ENCODE peak calls at places on chromosome 4, in ten cellular contexts. One of them, this sample, is unnamed.
A peak's percentile ranks its signal among the peaks of the same experiment; 100 is the strongest.

GRCh38 chr4:54384563-54384962 is 155.5 kb downstream of the PDGFRA start:
- DNase-seq in stimulated activated CD8-positive, alpha-beta memory T cell treated with anti-CD3 and anti-CD28 coated beads, Interleukin-15, amount 100 ng/mL, for 4 hours: no peak
- DNase-seq in stimulated activated CD4-positive, alpha-beta T cell treated with anti-CD3 and anti-CD28 coated beads, Interleukin-12 subunit alpha, Interleukin-12 subunit beta, amount 100 ng/mL, for 48 hours: no peak
- DNase-seq in amygdala: peak; percentile 10
- DNase-seq in NCI-H82: peak; percentile 0
- DNase-seq in natural killer cell: no peak
- DNase-seq in stimulated activated effector memory CD8-positive, alpha-beta T cell treated with anti-CD3 and anti-CD28 coated beads, Interleukin-12 subunit alpha, Interleukin-12 subunit beta, amount 100 ng/mL, for 72 hours: no peak
- DNase-seq in KBM-7: peak; percentile 37
- DNase-seq in iris pigment epithelial cell: peak; percentile 9
- DNase-seq in ACHN: peak; percentile 33
- DNase-seq in this sample: peak; percentile 38

GRCh38 chr4:13240066-13240465 is 244.1 kb downstream of the RAB28 start:
- DNase-seq in stimulated activated CD8-positive, alpha-beta memory T cell treated with anti-CD3 and anti-CD28 coated beads, Interleukin-15, amount 100 ng/mL, for 4 hours: no peak
- DNase-seq in stimulated activated CD4-positive, alpha-beta T cell treated with anti-CD3 and anti-CD28 coated beads, Interleukin-12 subunit alpha, Interleukin-12 subunit beta, amount 100 ng/mL, for 48 hours: no peak
- DNase-seq in amygdala: no peak
- DNase-seq in NCI-H82: peak; percentile 32
- DNase-seq in natural killer cell: no peak
- DNase-seq in stimulated activated effector memory CD8-positive, alpha-beta T cell treated with anti-CD3 and anti-CD28 coated beads, Interleukin-12 subunit alpha, Interleukin-12 subunit beta, amount 100 ng/mL, for 72 hours: no peak
- DNase-seq in KBM-7: no peak
- DNase-seq in iris pigment epithelial cell: peak; percentile 22
- DNase-seq in ACHN: no peak
- DNase-seq in this sample: peak; percentile 41

GRCh38 chr4:128384091-128384520 is 96.5 kb upstream of the PGRMC2 start:
- DNase-seq in stimulated activated CD8-positive, alpha-beta memory T cell treated with anti-CD3 and anti-CD28 coated beads, Interleukin-15, amount 100 ng/mL, for 4 hours: no peak
- DNase-seq in stimulated activated CD4-positive, alpha-beta T cell treated with anti-CD3 and anti-CD28 coated beads, Interleukin-12 subunit alpha, Interleukin-12 subunit beta, amount 100 ng/mL, for 48 hours: no peak
- DNase-seq in amygdala: no peak
- DNase-seq in NCI-H82: no peak
- DNase-seq in natural killer cell: no peak
- DNase-seq in stimulated activated effector memory CD8-positive, alpha-beta T cell treated with anti-CD3 and anti-CD28 coated beads, Interleukin-12 subunit alpha, Interleukin-12 subunit beta, amount 100 ng/mL, for 72 hours: no peak
- DNase-seq in KBM-7: no peak
- DNase-seq in iris pigment epithelial cell: peak; percentile 83
- DNase-seq in ACHN: no peak
- DNase-seq in this sample: no peak

GRCh38 chr4:83440899-83441298 is 14.7 kb downstream of the HELQ start:
- DNase-seq in stimulated activated CD8-positive, alpha-beta memory T cell treated with anti-CD3 and anti-CD28 coated beads, Interleukin-15, amount 100 ng/mL, for 4 hours: no peak
- DNase-seq in stimulated activated CD4-positive, alpha-beta T cell treated with anti-CD3 and anti-CD28 coated beads, Interleukin-12 subunit alpha, Interleukin-12 subunit beta, amount 100 ng/mL, for 48 hours: no peak
- DNase-seq in amygdala: no peak
- DNase-seq in NCI-H82: no peak
- DNase-seq in natural killer cell: no peak
- DNase-seq in stimulated activated effector memory CD8-positive, alpha-beta T cell treated with anti-CD3 and anti-CD28 coated beads, Interleukin-12 subunit alpha, Interleukin-12 subunit beta, amount 100 ng/mL, for 72 hours: no peak
- DNase-seq in KBM-7: no peak
- DNase-seq in iris pigment epithelial cell: no peak
- DNase-seq in ACHN: no peak
- DNase-seq in this sample: no peak

GRCh38 chr4:52780206-52780605 is 29.0 kb upstream of the ERVMER34-1 start:
- DNase-seq in stimulated activated CD8-positive, alpha-beta memory T cell treated with anti-CD3 and anti-CD28 coated beads, Interleukin-15, amount 100 ng/mL, for 4 hours: no peak
- DNase-seq in stimulated activated CD4-positive, alpha-beta T cell treated with anti-CD3 and anti-CD28 coated beads, Interleukin-12 subunit alpha, Interleukin-12 subunit beta, amount 100 ng/mL, for 48 hours: no peak
- DNase-seq in amygdala: no peak
- DNase-seq in NCI-H82: no peak
- DNase-seq in natural killer cell: no peak
- DNase-seq in stimulated activated effector memory CD8-positive, alpha-beta T cell treated with anti-CD3 and anti-CD28 coated beads, Interleukin-12 subunit alpha, Interleukin-12 subunit beta, amount 100 ng/mL, for 72 hours: no peak
- DNase-seq in KBM-7: no peak
- DNase-seq in iris pigment epithelial cell: peak; percentile 31
- DNase-seq in ACHN: no peak
- DNase-seq in this sample: no peak

GRCh38 chr4:151035321-151035720 is 20.2 kb upstream of the LRBA start:
- DNase-seq in stimulated activated CD8-positive, alpha-beta memory T cell treated with anti-CD3 and anti-CD28 coated beads, Interleukin-15, amount 100 ng/mL, for 4 hours: no peak
- DNase-seq in stimulated activated CD4-positive, alpha-beta T cell treated with anti-CD3 and anti-CD28 coated beads, Interleukin-12 subunit alpha, Interleukin-12 subunit beta, amount 100 ng/mL, for 48 hours: no peak
- DNase-seq in amygdala: no peak
- DNase-seq in NCI-H82: no peak
- DNase-seq in natural killer cell: no peak
- DNase-seq in stimulated activated effector memory CD8-positive, alpha-beta T cell treated with anti-CD3 and anti-CD28 coated beads, Interleukin-12 subunit alpha, Interleukin-12 subunit beta, amount 100 ng/mL, for 72 hours: no peak
- DNase-seq in KBM-7: no peak
- DNase-seq in iris pigment epithelial cell: no peak
- DNase-seq in ACHN: no peak
- DNase-seq in this sample: peak; percentile 31

GRCh38 chr4:123623611-123624010 is 227.0 kb downstream of the SPRY1 start:
- DNase-seq in stimulated activated CD8-positive, alpha-beta memory T cell treated with anti-CD3 and anti-CD28 coated beads, Interleukin-15, amount 100 ng/mL, for 4 hours: no peak
- DNase-seq in stimulated activated CD4-positive, alpha-beta T cell treated with anti-CD3 and anti-CD28 coated beads, Interleukin-12 subunit alpha, Interleukin-12 subunit beta, amount 100 ng/mL, for 48 hours: no peak
- DNase-seq in amygdala: no peak
- DNase-seq in NCI-H82: no peak
- DNase-seq in natural killer cell: no peak
- DNase-seq in stimulated activated effector memory CD8-positive, alpha-beta T cell treated with anti-CD3 and anti-CD28 coated beads, Interleukin-12 subunit alpha, Interleukin-12 subunit beta, amount 100 ng/mL, for 72 hours: no peak
- DNase-seq in KBM-7: no peak
- DNase-seq in iris pigment epithelial cell: no peak
- DNase-seq in ACHN: no peak
- DNase-seq in this sample: no peak

GRCh38 chr4:169063441-169063840 is 53.4 kb upstream of the CBR4 start:
- DNase-seq in stimulated activated CD8-positive, alpha-beta memory T cell treated with anti-CD3 and anti-CD28 coated beads, Interleukin-15, amount 100 ng/mL, for 4 hours: no peak
- DNase-seq in stimulated activated CD4-positive, alpha-beta T cell treated with anti-CD3 and anti-CD28 coated beads, Interleukin-12 subunit alpha, Interleukin-12 subunit beta, amount 100 ng/mL, for 48 hours: no peak
- DNase-seq in amygdala: no peak
- DNase-seq in NCI-H82: no peak
- DNase-seq in natural killer cell: no peak
- DNase-seq in stimulated activated effector memory CD8-positive, alpha-beta T cell treated with anti-CD3 and anti-CD28 coated beads, Interleukin-12 subunit alpha, Interleukin-12 subunit beta, amount 100 ng/mL, for 72 hours: no peak
- DNase-seq in KBM-7: no peak
- DNase-seq in iris pigment epithelial cell: no peak
- DNase-seq in ACHN: no peak
- DNase-seq in this sample: no peak

GRCh38 chr4:61397174-61397573 is 197.0 kb downstream of the ADGRL3 start:
- DNase-seq in stimulated activated CD8-positive, alpha-beta memory T cell treated with anti-CD3 and anti-CD28 coated beads, Interleukin-15, amount 100 ng/mL, for 4 hours: no peak
- DNase-seq in stimulated activated CD4-positive, alpha-beta T cell treated with anti-CD3 and anti-CD28 coated beads, Interleukin-12 subunit alpha, Interleukin-12 subunit beta, amount 100 ng/mL, for 48 hours: no peak
- DNase-seq in amygdala: no peak
- DNase-seq in NCI-H82: no peak
- DNase-seq in natural killer cell: no peak
- DNase-seq in stimulated activated effector memory CD8-positive, alpha-beta T cell treated with anti-CD3 and anti-CD28 coated beads, Interleukin-12 subunit alpha, Interleukin-12 subunit beta, amount 100 ng/mL, for 72 hours: no peak
- DNase-seq in KBM-7: no peak
- DNase-seq in iris pigment epithelial cell: peak; percentile 31
- DNase-seq in ACHN: no peak
- DNase-seq in this sample: no peak

GRCh38 chr4:109294468-109295020 is 7.9 kb downstream of the COL25A1 start:
- DNase-seq in stimulated activated CD8-positive, alpha-beta memory T cell treated with anti-CD3 and anti-CD28 coated beads, Interleukin-15, amount 100 ng/mL, for 4 hours: no peak
- DNase-seq in stimulated activated CD4-positive, alpha-beta T cell treated with anti-CD3 and anti-CD28 coated beads, Interleukin-12 subunit alpha, Interleukin-12 subunit beta, amount 100 ng/mL, for 48 hours: no peak
- DNase-seq in amygdala: no peak
- DNase-seq in NCI-H82: no peak
- DNase-seq in natural killer cell: no peak
- DNase-seq in stimulated activated effector memory CD8-positive, alpha-beta T cell treated with anti-CD3 and anti-CD28 coated beads, Interleukin-12 subunit alpha, Interleukin-12 subunit beta, amount 100 ng/mL, for 72 hours: no peak
- DNase-seq in KBM-7: no peak
- DNase-seq in iris pigment epithelial cell: peak; percentile 77
- DNase-seq in ACHN: no peak
- DNase-seq in this sample: no peak

GRCh38 chr4:118034061-118034785 is at the start of gene NDST3:
- DNase-seq in stimulated activated CD8-positive, alpha-beta memory T cell treated with anti-CD3 and anti-CD28 coated beads, Interleukin-15, amount 100 ng/mL, for 4 hours: no peak
- DNase-seq in stimulated activated CD4-positive, alpha-beta T cell treated with anti-CD3 and anti-CD28 coated beads, Interleukin-12 subunit alpha, Interleukin-12 subunit beta, amount 100 ng/mL, for 48 hours: no peak
- DNase-seq in amygdala: peak; percentile 54
- DNase-seq in NCI-H82: peak; percentile 92
- DNase-seq in natural killer cell: no peak
- DNase-seq in stimulated activated effector memory CD8-positive, alpha-beta T cell treated with anti-CD3 and anti-CD28 coated beads, Interleukin-12 subunit alpha, Interleukin-12 subunit beta, amount 100 ng/mL, for 72 hours: no peak
- DNase-seq in KBM-7: peak; percentile 85
- DNase-seq in iris pigment epithelial cell: peak; percentile 55
- DNase-seq in ACHN: peak; percentile 85
- DNase-seq in this sample: peak; percentile 80

GRCh38 chr4:176953021-176953420 is 160.3 kb upstream of the VEGFC start:
- DNase-seq in stimulated activated CD8-positive, alpha-beta memory T cell treated with anti-CD3 and anti-CD28 coated beads, Interleukin-15, amount 100 ng/mL, for 4 hours: no peak
- DNase-seq in stimulated activated CD4-positive, alpha-beta T cell treated with anti-CD3 and anti-CD28 coated beads, Interleukin-12 subunit alpha, Interleukin-12 subunit beta, amount 100 ng/mL, for 48 hours: no peak
- DNase-seq in amygdala: no peak
- DNase-seq in NCI-H82: no peak
- DNase-seq in natural killer cell: no peak
- DNase-seq in stimulated activated effector memory CD8-positive, alpha-beta T cell treated with anti-CD3 and anti-CD28 coated beads, Interleukin-12 subunit alpha, Interleukin-12 subunit beta, amount 100 ng/mL, for 72 hours: no peak
- DNase-seq in KBM-7: no peak
- DNase-seq in iris pigment epithelial cell: no peak
- DNase-seq in ACHN: no peak
- DNase-seq in this sample: no peak

GRCh38 chr4:118363166-118363565 is 10.4 kb upstream of the PRSS12 start:
- DNase-seq in stimulated activated CD8-positive, alpha-beta memory T cell treated with anti-CD3 and anti-CD28 coated beads, Interleukin-15, amount 100 ng/mL, for 4 hours: no peak
- DNase-seq in stimulated activated CD4-positive, alpha-beta T cell treated with anti-CD3 and anti-CD28 coated beads, Interleukin-12 subunit alpha, Interleukin-12 subunit beta, amount 100 ng/mL, for 48 hours: no peak
- DNase-seq in amygdala: no peak
- DNase-seq in NCI-H82: no peak
- DNase-seq in natural killer cell: no peak
- DNase-seq in stimulated activated effector memory CD8-positive, alpha-beta T cell treated with anti-CD3 and anti-CD28 coated beads, Interleukin-12 subunit alpha, Interleukin-12 subunit beta, amount 100 ng/mL, for 72 hours: no peak
- DNase-seq in KBM-7: no peak
- DNase-seq in iris pigment epithelial cell: no peak
- DNase-seq in ACHN: no peak
- DNase-seq in this sample: no peak

GRCh38 chr4:123562994-123563745 is 166.6 kb downstream of the SPRY1 start:
- DNase-seq in stimulated activated CD8-positive, alpha-beta memory T cell treated with anti-CD3 and anti-CD28 coated beads, Interleukin-15, amount 100 ng/mL, for 4 hours: no peak
- DNase-seq in stimulated activated CD4-positive, alpha-beta T cell treated with anti-CD3 and anti-CD28 coated beads, Interleukin-12 subunit alpha, Interleukin-12 subunit beta, amount 100 ng/mL, for 48 hours: no peak
- DNase-seq in amygdala: no peak
- DNase-seq in NCI-H82: peak; percentile 7
- DNase-seq in natural killer cell: no peak
- DNase-seq in stimulated activated effector memory CD8-positive, alpha-beta T cell treated with anti-CD3 and anti-CD28 coated beads, Interleukin-12 subunit alpha, Interleukin-12 subunit beta, amount 100 ng/mL, for 72 hours: no peak
- DNase-seq in KBM-7: no peak
- DNase-seq in iris pigment epithelial cell: no peak
- DNase-seq in ACHN: no peak
- DNase-seq in this sample: no peak

GRCh38 chr4:44186096-44186849 is 262.3 kb downstream of the KCTD8 start:
- DNase-seq in stimulated activated CD8-positive, alpha-beta memory T cell treated with anti-CD3 and anti-CD28 coated beads, Interleukin-15, amount 100 ng/mL, for 4 hours: no peak
- DNase-seq in stimulated activated CD4-positive, alpha-beta T cell treated with anti-CD3 and anti-CD28 coated beads, Interleukin-12 subunit alpha, Interleukin-12 subunit beta, amount 100 ng/mL, for 48 hours: no peak
- DNase-seq in amygdala: no peak
- DNase-seq in NCI-H82: no peak
- DNase-seq in natural killer cell: no peak
- DNase-seq in stimulated activated effector memory CD8-positive, alpha-beta T cell treated with anti-CD3 and anti-CD28 coated beads, Interleukin-12 subunit alpha, Interleukin-12 subunit beta, amount 100 ng/mL, for 72 hours: no peak
- DNase-seq in KBM-7: no peak
- DNase-seq in iris pigment epithelial cell: no peak
- DNase-seq in ACHN: no peak
- DNase-seq in this sample: no peak

GRCh38 chr4:123937612-123938011 is 541.0 kb downstream of the SPRY1 start:
- DNase-seq in stimulated activated CD8-positive, alpha-beta memory T cell treated with anti-CD3 and anti-CD28 coated beads, Interleukin-15, amount 100 ng/mL, for 4 hours: no peak
- DNase-seq in stimulated activated CD4-positive, alpha-beta T cell treated with anti-CD3 and anti-CD28 coated beads, Interleukin-12 subunit alpha, Interleukin-12 subunit beta, amount 100 ng/mL, for 48 hours: no peak
- DNase-seq in amygdala: no peak
- DNase-seq in NCI-H82: no peak
- DNase-seq in natural killer cell: no peak
- DNase-seq in stimulated activated effector memory CD8-positive, alpha-beta T cell treated with anti-CD3 and anti-CD28 coated beads, Interleukin-12 subunit alpha, Interleukin-12 subunit beta, amount 100 ng/mL, for 72 hours: no peak
- DNase-seq in KBM-7: no peak
- DNase-seq in iris pigment epithelial cell: no peak
- DNase-seq in ACHN: no peak
- DNase-seq in this sample: no peak

GRCh38 chr4:143085224-143085623 is 99.5 kb upstream of the USP38 start:
- DNase-seq in stimulated activated CD8-positive, alpha-beta memory T cell treated with anti-CD3 and anti-CD28 coated beads, Interleukin-15, amount 100 ng/mL, for 4 hours: no peak
- DNase-seq in stimulated activated CD4-positive, alpha-beta T cell treated with anti-CD3 and anti-CD28 coated beads, Interleukin-12 subunit alpha, Interleukin-12 subunit beta, amount 100 ng/mL, for 48 hours: no peak
- DNase-seq in amygdala: no peak
- DNase-seq in NCI-H82: no peak
- DNase-seq in natural killer cell: no peak
- DNase-seq in stimulated activated effector memory CD8-positive, alpha-beta T cell treated with anti-CD3 and anti-CD28 coated beads, Interleukin-12 subunit alpha, Interleukin-12 subunit beta, amount 100 ng/mL, for 72 hours: no peak
- DNase-seq in KBM-7: peak; percentile 5
- DNase-seq in iris pigment epithelial cell: peak; percentile 4
- DNase-seq in ACHN: peak; percentile 9
- DNase-seq in this sample: no peak

GRCh38 chr4:154416183-154416543 is 75.4 kb downstream of the DCHS2 start:
- DNase-seq in stimulated activated CD8-positive, alpha-beta memory T cell treated with anti-CD3 and anti-CD28 coated beads, Interleukin-15, amount 100 ng/mL, for 4 hours: no peak
- DNase-seq in stimulated activated CD4-positive, alpha-beta T cell treated with anti-CD3 and anti-CD28 coated beads, Interleukin-12 subunit alpha, Interleukin-12 subunit beta, amount 100 ng/mL, for 48 hours: no peak
- DNase-seq in amygdala: no peak
- DNase-seq in NCI-H82: peak; percentile 22
- DNase-seq in natural killer cell: no peak
- DNase-seq in stimulated activated effector memory CD8-positive, alpha-beta T cell treated with anti-CD3 and anti-CD28 coated beads, Interleukin-12 subunit alpha, Interleukin-12 subunit beta, amount 100 ng/mL, for 72 hours: no peak
- DNase-seq in KBM-7: no peak
- DNase-seq in iris pigment epithelial cell: no peak
- DNase-seq in ACHN: no peak
- DNase-seq in this sample: peak; percentile 9

GRCh38 chr4:121272526-121272925 is 108.3 kb downstream of the QRFPR start:
- DNase-seq in stimulated activated CD8-positive, alpha-beta memory T cell treated with anti-CD3 and anti-CD28 coated beads, Interleukin-15, amount 100 ng/mL, for 4 hours: no peak
- DNase-seq in stimulated activated CD4-positive, alpha-beta T cell treated with anti-CD3 and anti-CD28 coated beads, Interleukin-12 subunit alpha, Interleukin-12 subunit beta, amount 100 ng/mL, for 48 hours: no peak
- DNase-seq in amygdala: no peak
- DNase-seq in NCI-H82: no peak
- DNase-seq in natural killer cell: no peak
- DNase-seq in stimulated activated effector memory CD8-positive, alpha-beta T cell treated with anti-CD3 and anti-CD28 coated beads, Interleukin-12 subunit alpha, Interleukin-12 subunit beta, amount 100 ng/mL, for 72 hours: no peak
- DNase-seq in KBM-7: no peak
- DNase-seq in iris pigment epithelial cell: peak; percentile 91
- DNase-seq in ACHN: no peak
- DNase-seq in this sample: peak; percentile 33

GRCh38 chr4:146122398-146122797 is 53.1 kb upstream of the LSM6 start:
- DNase-seq in stimulated activated CD8-positive, alpha-beta memory T cell treated with anti-CD3 and anti-CD28 coated beads, Interleukin-15, amount 100 ng/mL, for 4 hours: no peak
- DNase-seq in stimulated activated CD4-positive, alpha-beta T cell treated with anti-CD3 and anti-CD28 coated beads, Interleukin-12 subunit alpha, Interleukin-12 subunit beta, amount 100 ng/mL, for 48 hours: no peak
- DNase-seq in amygdala: no peak
- DNase-seq in NCI-H82: no peak
- DNase-seq in natural killer cell: no peak
- DNase-seq in stimulated activated effector memory CD8-positive, alpha-beta T cell treated with anti-CD3 and anti-CD28 coated beads, Interleukin-12 subunit alpha, Interleukin-12 subunit beta, amount 100 ng/mL, for 72 hours: no peak
- DNase-seq in KBM-7: no peak
- DNase-seq in iris pigment epithelial cell: no peak
- DNase-seq in ACHN: no peak
- DNase-seq in this sample: no peak

GRCh38 chr4:161991811-161992210 is 172.0 kb downstream of the FSTL5 start:
- DNase-seq in stimulated activated CD8-positive, alpha-beta memory T cell treated with anti-CD3 and anti-CD28 coated beads, Interleukin-15, amount 100 ng/mL, for 4 hours: no peak
- DNase-seq in stimulated activated CD4-positive, alpha-beta T cell treated with anti-CD3 and anti-CD28 coated beads, Interleukin-12 subunit alpha, Interleukin-12 subunit beta, amount 100 ng/mL, for 48 hours: no peak
- DNase-seq in amygdala: no peak
- DNase-seq in NCI-H82: no peak
- DNase-seq in natural killer cell: no peak
- DNase-seq in stimulated activated effector memory CD8-positive, alpha-beta T cell treated with anti-CD3 and anti-CD28 coated beads, Interleukin-12 subunit alpha, Interleukin-12 subunit beta, amount 100 ng/mL, for 72 hours: no peak
- DNase-seq in KBM-7: no peak
- DNase-seq in iris pigment epithelial cell: no peak
- DNase-seq in ACHN: no peak
- DNase-seq in this sample: no peak

GRCh38 chr4:185504098-185505047 is 30.9 kb downstream of the PDLIM3 start:
- DNase-seq in stimulated activated CD8-positive, alpha-beta memory T cell treated with anti-CD3 and anti-CD28 coated beads, Interleukin-15, amount 100 ng/mL, for 4 hours: no peak
- DNase-seq in stimulated activated CD4-positive, alpha-beta T cell treated with anti-CD3 and anti-CD28 coated beads, Interleukin-12 subunit alpha, Interleukin-12 subunit beta, amount 100 ng/mL, for 48 hours: no peak
- DNase-seq in amygdala: no peak
- DNase-seq in NCI-H82: no peak
- DNase-seq in natural killer cell: no peak
- DNase-seq in stimulated activated effector memory CD8-positive, alpha-beta T cell treated with anti-CD3 and anti-CD28 coated beads, Interleukin-12 subunit alpha, Interleukin-12 subunit beta, amount 100 ng/mL, for 72 hours: no peak
- DNase-seq in KBM-7: no peak
- DNase-seq in iris pigment epithelial cell: no peak
- DNase-seq in ACHN: peak; percentile 52
- DNase-seq in this sample: peak; percentile 92

GRCh38 chr4:70637239-70637920 is 8.8 kb downstream of the ENAM start:
- DNase-seq in stimulated activated CD8-positive, alpha-beta memory T cell treated with anti-CD3 and anti-CD28 coated beads, Interleukin-15, amount 100 ng/mL, for 4 hours: no peak
- DNase-seq in stimulated activated CD4-positive, alpha-beta T cell treated with anti-CD3 and anti-CD28 coated beads, Interleukin-12 subunit alpha, Interleukin-12 subunit beta, amount 100 ng/mL, for 48 hours: no peak
- DNase-seq in amygdala: no peak
- DNase-seq in NCI-H82: peak; percentile 85
- DNase-seq in natural killer cell: no peak
- DNase-seq in stimulated activated effector memory CD8-positive, alpha-beta T cell treated with anti-CD3 and anti-CD28 coated beads, Interleukin-12 subunit alpha, Interleukin-12 subunit beta, amount 100 ng/mL, for 72 hours: no peak
- DNase-seq in KBM-7: no peak
- DNase-seq in iris pigment epithelial cell: no peak
- DNase-seq in ACHN: peak; percentile 46
- DNase-seq in this sample: no peak

GRCh38 chr4:118774321-118774720 is 61.6 kb downstream of the SEC24D start:
- DNase-seq in stimulated activated CD8-positive, alpha-beta memory T cell treated with anti-CD3 and anti-CD28 coated beads, Interleukin-15, amount 100 ng/mL, for 4 hours: no peak
- DNase-seq in stimulated activated CD4-positive, alpha-beta T cell treated with anti-CD3 and anti-CD28 coated beads, Interleukin-12 subunit alpha, Interleukin-12 subunit beta, amount 100 ng/mL, for 48 hours: no peak
- DNase-seq in amygdala: no peak
- DNase-seq in NCI-H82: no peak
- DNase-seq in natural killer cell: no peak
- DNase-seq in stimulated activated effector memory CD8-positive, alpha-beta T cell treated with anti-CD3 and anti-CD28 coated beads, Interleukin-12 subunit alpha, Interleukin-12 subunit beta, amount 100 ng/mL, for 72 hours: no peak
- DNase-seq in KBM-7: no peak
- DNase-seq in iris pigment epithelial cell: no peak
- DNase-seq in ACHN: no peak
- DNase-seq in this sample: no peak

GRCh38 chr4:8533274-8533865 is 46.8 kb upstream of the GPR78 start:
- DNase-seq in stimulated activated CD8-positive, alpha-beta memory T cell treated with anti-CD3 and anti-CD28 coated beads, Interleukin-15, amount 100 ng/mL, for 4 hours: no peak
- DNase-seq in stimulated activated CD4-positive, alpha-beta T cell treated with anti-CD3 and anti-CD28 coated beads, Interleukin-12 subunit alpha, Interleukin-12 subunit beta, amount 100 ng/mL, for 48 hours: no peak
- DNase-seq in amygdala: no peak
- DNase-seq in NCI-H82: no peak
- DNase-seq in natural killer cell: no peak
- DNase-seq in stimulated activated effector memory CD8-positive, alpha-beta T cell treated with anti-CD3 and anti-CD28 coated beads, Interleukin-12 subunit alpha, Interleukin-12 subunit beta, amount 100 ng/mL, for 72 hours: no peak
- DNase-seq in KBM-7: no peak
- DNase-seq in iris pigment epithelial cell: no peak
- DNase-seq in ACHN: no peak
- DNase-seq in this sample: no peak

GRCh38 chr4:145808021-145808650 is 128.2 kb downstream of the C4orf51 start:
- DNase-seq in stimulated activated CD8-positive, alpha-beta memory T cell treated with anti-CD3 and anti-CD28 coated beads, Interleukin-15, amount 100 ng/mL, for 4 hours: peak; percentile 11
- DNase-seq in stimulated activated CD4-positive, alpha-beta T cell treated with anti-CD3 and anti-CD28 coated beads, Interleukin-12 subunit alpha, Interleukin-12 subunit beta, amount 100 ng/mL, for 48 hours: no peak
- DNase-seq in amygdala: no peak
- DNase-seq in NCI-H82: no peak
- DNase-seq in natural killer cell: no peak
- DNase-seq in stimulated activated effector memory CD8-positive, alpha-beta T cell treated with anti-CD3 and anti-CD28 coated beads, Interleukin-12 subunit alpha, Interleukin-12 subunit beta, amount 100 ng/mL, for 72 hours: peak; percentile 33
- DNase-seq in KBM-7: no peak
- DNase-seq in iris pigment epithelial cell: peak; percentile 98
- DNase-seq in ACHN: peak; percentile 86
- DNase-seq in this sample: peak; percentile 93

GRCh38 chr4:58301384-58301783 is 1191.2 kb upstream of the IGFBP7 start:
- DNase-seq in stimulated activated CD8-positive, alpha-beta memory T cell treated with anti-CD3 and anti-CD28 coated beads, Interleukin-15, amount 100 ng/mL, for 4 hours: no peak
- DNase-seq in stimulated activated CD4-positive, alpha-beta T cell treated with anti-CD3 and anti-CD28 coated beads, Interleukin-12 subunit alpha, Interleukin-12 subunit beta, amount 100 ng/mL, for 48 hours: no peak
- DNase-seq in amygdala: no peak
- DNase-seq in NCI-H82: no peak
- DNase-seq in natural killer cell: no peak
- DNase-seq in stimulated activated effector memory CD8-positive, alpha-beta T cell treated with anti-CD3 and anti-CD28 coated beads, Interleukin-12 subunit alpha, Interleukin-12 subunit beta, amount 100 ng/mL, for 72 hours: no peak
- DNase-seq in KBM-7: no peak
- DNase-seq in iris pigment epithelial cell: peak; percentile 1
- DNase-seq in ACHN: no peak
- DNase-seq in this sample: no peak

GRCh38 chr4:17535906-17536305 is 20.9 kb downstream of the CLRN2 start:
- DNase-seq in stimulated activated CD8-positive, alpha-beta memory T cell treated with anti-CD3 and anti-CD28 coated beads, Interleukin-15, amount 100 ng/mL, for 4 hours: no peak
- DNase-seq in stimulated activated CD4-positive, alpha-beta T cell treated with anti-CD3 and anti-CD28 coated beads, Interleukin-12 subunit alpha, Interleukin-12 subunit beta, amount 100 ng/mL, for 48 hours: no peak
- DNase-seq in amygdala: no peak
- DNase-seq in NCI-H82: no peak
- DNase-seq in natural killer cell: no peak
- DNase-seq in stimulated activated effector memory CD8-positive, alpha-beta T cell treated with anti-CD3 and anti-CD28 coated beads, Interleukin-12 subunit alpha, Interleukin-12 subunit beta, amount 100 ng/mL, for 72 hours: no peak
- DNase-seq in KBM-7: no peak
- DNase-seq in iris pigment epithelial cell: no peak
- DNase-seq in ACHN: no peak
- DNase-seq in this sample: no peak

This sample was measured in SW480.